ENCODE peak calls at places on chromosome 3, in eight cellular contexts. One of them, this sample, is unnamed.

GRCh38 chr3:50978991-50979667 is 304.4 kb downstream of the DOCK3 start:
- DNase-seq in Daoy: peak
- DNase-seq in stimulated activated CD8-positive, alpha-beta memory T cell treated with anti-CD3 and anti-CD28 coated beads, Interleukin-2, amount 100 ng/mL, for 1 hour: no peak
- DNase-seq in stimulated activated CD4-positive, alpha-beta T cell treated with anti-CD3 and anti-CD28 coated beads, Interleukin-15, amount 100 ng/mL, for 1 hour: no peak
- DNase-seq in NCI-H1105 treated with DMSO at 0.1 percent for 48 hours: no peak
- DNase-seq in colonic mucosa: no peak
- DNase-seq in amniotic epithelial cell: no peak
- DNase-seq in NCI-H524 treated with DMSO at 0.1 percent for 48 hours: no peak
- DNase-seq in this sample: no peak

GRCh38 chr3:109265300-109265699 is 51.0 kb downstream of the DPPA2 start:
- DNase-seq in stimulated activated CD4-positive, alpha-beta T cell treated with anti-CD3 and anti-CD28 coated beads, Interleukin-15, amount 100 ng/mL, for 1 hour: no peak
- DNase-seq in amniotic epithelial cell: peak
- DNase-seq in NCI-H1105 treated with DMSO at 0.1 percent for 48 hours: no peak
- DNase-seq in Daoy: no peak
- DNase-seq in colonic mucosa: no peak
- DNase-seq in stimulated activated CD8-positive, alpha-beta memory T cell treated with anti-CD3 and anti-CD28 coated beads, Interleukin-2, amount 100 ng/mL, for 1 hour: no peak
- DNase-seq in NCI-H524 treated with DMSO at 0.1 percent for 48 hours: no peak
- DNase-seq in this sample: no peak

GRCh38 chr3:179943097-179943880 is 93.4 kb downstream of the PEX5L start:
- DNase-seq in stimulated activated CD4-positive, alpha-beta T cell treated with anti-CD3 and anti-CD28 coated beads, Interleukin-15, amount 100 ng/mL, for 1 hour: no peak
- DNase-seq in NCI-H1105 treated with DMSO at 0.1 percent for 48 hours: no peak
- DNase-seq in NCI-H524 treated with DMSO at 0.1 percent for 48 hours: no peak
- DNase-seq in colonic mucosa: no peak
- DNase-seq in stimulated activated CD8-positive, alpha-beta memory T cell treated with anti-CD3 and anti-CD28 coated beads, Interleukin-2, amount 100 ng/mL, for 1 hour: no peak
- DNase-seq in amniotic epithelial cell: no peak
- DNase-seq in Daoy: no peak
- DNase-seq in this sample: no peak

GRCh38 chr3:115074502-115074901 is 72.6 kb downstream of the ZBTB20 start:
- DNase-seq in amniotic epithelial cell: peak
- DNase-seq in stimulated activated CD8-positive, alpha-beta memory T cell treated with anti-CD3 and anti-CD28 coated beads, Interleukin-2, amount 100 ng/mL, for 1 hour: no peak
- DNase-seq in NCI-H524 treated with DMSO at 0.1 percent for 48 hours: no peak
- DNase-seq in NCI-H1105 treated with DMSO at 0.1 percent for 48 hours: no peak
- DNase-seq in stimulated activated CD4-positive, alpha-beta T cell treated with anti-CD3 and anti-CD28 coated beads, Interleukin-15, amount 100 ng/mL, for 1 hour: no peak
- DNase-seq in Daoy: no peak
- DNase-seq in colonic mucosa: no peak
- DNase-seq in this sample: no peak

GRCh38 chr3:126136428-126137220 is 43.8 kb downstream of the ALDH1L1 start:
- DNase-seq in Daoy: no peak
- DNase-seq in NCI-H524 treated with DMSO at 0.1 percent for 48 hours: no peak
- DNase-seq in stimulated activated CD8-positive, alpha-beta memory T cell treated with anti-CD3 and anti-CD28 coated beads, Interleukin-2, amount 100 ng/mL, for 1 hour: no peak
- DNase-seq in NCI-H1105 treated with DMSO at 0.1 percent for 48 hours: no peak
- DNase-seq in amniotic epithelial cell: no peak
- DNase-seq in stimulated activated CD4-positive, alpha-beta T cell treated with anti-CD3 and anti-CD28 coated beads, Interleukin-15, amount 100 ng/mL, for 1 hour: no peak
- DNase-seq in colonic mucosa: peak
- DNase-seq in this sample: no peak

GRCh38 chr3:31908391-31909097 is 72.5 kb downstream of the OSBPL10 start:
- DNase-seq in NCI-H1105 treated with DMSO at 0.1 percent for 48 hours: peak
- DNase-seq in stimulated activated CD4-positive, alpha-beta T cell treated with anti-CD3 and anti-CD28 coated beads, Interleukin-15, amount 100 ng/mL, for 1 hour: no peak
- DNase-seq in amniotic epithelial cell: no peak
- DNase-seq in Daoy: no peak
- DNase-seq in NCI-H524 treated with DMSO at 0.1 percent for 48 hours: no peak
- DNase-seq in stimulated activated CD8-positive, alpha-beta memory T cell treated with anti-CD3 and anti-CD28 coated beads, Interleukin-2, amount 100 ng/mL, for 1 hour: no peak
- DNase-seq in colonic mucosa: no peak
- DNase-seq in this sample: no peak

GRCh38 chr3:195774917-195775316 is 36.8 kb downstream of the MUC4 start:
- DNase-seq in NCI-H1105 treated with DMSO at 0.1 percent for 48 hours: peak
- DNase-seq in stimulated activated CD4-positive, alpha-beta T cell treated with anti-CD3 and anti-CD28 coated beads, Interleukin-15, amount 100 ng/mL, for 1 hour: no peak
- DNase-seq in colonic mucosa: peak
- DNase-seq in amniotic epithelial cell: no peak
- DNase-seq in Daoy: peak
- DNase-seq in NCI-H524 treated with DMSO at 0.1 percent for 48 hours: no peak
- DNase-seq in stimulated activated CD8-positive, alpha-beta memory T cell treated with anti-CD3 and anti-CD28 coated beads, Interleukin-2, amount 100 ng/mL, for 1 hour: no peak
- DNase-seq in this sample: no peak

GRCh38 chr3:14535616-14536015 is 4.5 kb downstream of the GRIP2 start:
- DNase-seq in stimulated activated CD8-positive, alpha-beta memory T cell treated with anti-CD3 and anti-CD28 coated beads, Interleukin-2, amount 100 ng/mL, for 1 hour: no peak
- DNase-seq in amniotic epithelial cell: no peak
- DNase-seq in colonic mucosa: no peak
- DNase-seq in stimulated activated CD4-positive, alpha-beta T cell treated with anti-CD3 and anti-CD28 coated beads, Interleukin-15, amount 100 ng/mL, for 1 hour: no peak
- DNase-seq in NCI-H1105 treated with DMSO at 0.1 percent for 48 hours: no peak
- DNase-seq in NCI-H524 treated with DMSO at 0.1 percent for 48 hours: no peak
- DNase-seq in Daoy: no peak
- DNase-seq in this sample: no peak

GRCh38 chr3:139319428-139320402 is 24.1 kb upstream of the MRPS22 start:
- DNase-seq in amniotic epithelial cell: no peak
- DNase-seq in NCI-H1105 treated with DMSO at 0.1 percent for 48 hours: peak
- DNase-seq in NCI-H524 treated with DMSO at 0.1 percent for 48 hours: no peak
- DNase-seq in stimulated activated CD4-positive, alpha-beta T cell treated with anti-CD3 and anti-CD28 coated beads, Interleukin-15, amount 100 ng/mL, for 1 hour: no peak
- DNase-seq in colonic mucosa: no peak
- DNase-seq in stimulated activated CD8-positive, alpha-beta memory T cell treated with anti-CD3 and anti-CD28 coated beads, Interleukin-2, amount 100 ng/mL, for 1 hour: no peak
- DNase-seq in Daoy: peak
- DNase-seq in this sample: no peak

GRCh38 chr3:182683335-182684257 is 109.7 kb upstream of the ATP11B start:
- DNase-seq in amniotic epithelial cell: peak
- DNase-seq in Daoy: peak
- DNase-seq in stimulated activated CD8-positive, alpha-beta memory T cell treated with anti-CD3 and anti-CD28 coated beads, Interleukin-2, amount 100 ng/mL, for 1 hour: peak
- DNase-seq in NCI-H524 treated with DMSO at 0.1 percent for 48 hours: peak
- DNase-seq in NCI-H1105 treated with DMSO at 0.1 percent for 48 hours: peak
- DNase-seq in colonic mucosa: peak
- DNase-seq in stimulated activated CD4-positive, alpha-beta T cell treated with anti-CD3 and anti-CD28 coated beads, Interleukin-15, amount 100 ng/mL, for 1 hour: no peak
- DNase-seq in this sample: peak

GRCh38 chr3:34178415-34178814 is 380.0 kb downstream of the PDCD6IP start:
- DNase-seq in amniotic epithelial cell: no peak
- DNase-seq in stimulated activated CD4-positive, alpha-beta T cell treated with anti-CD3 and anti-CD28 coated beads, Interleukin-15, amount 100 ng/mL, for 1 hour: no peak
- DNase-seq in NCI-H524 treated with DMSO at 0.1 percent for 48 hours: no peak
- DNase-seq in stimulated activated CD8-positive, alpha-beta memory T cell treated with anti-CD3 and anti-CD28 coated beads, Interleukin-2, amount 100 ng/mL, for 1 hour: no peak
- DNase-seq in Daoy: no peak
- DNase-seq in colonic mucosa: no peak
- DNase-seq in NCI-H1105 treated with DMSO at 0.1 percent for 48 hours: no peak
- DNase-seq in this sample: no peak

GRCh38 chr3:144496116-144496835 is 524.7 kb downstream of the DIPK2A start:
- DNase-seq in NCI-H1105 treated with DMSO at 0.1 percent for 48 hours: no peak
- DNase-seq in stimulated activated CD8-positive, alpha-beta memory T cell treated with anti-CD3 and anti-CD28 coated beads, Interleukin-2, amount 100 ng/mL, for 1 hour: no peak
- DNase-seq in NCI-H524 treated with DMSO at 0.1 percent for 48 hours: no peak
- DNase-seq in colonic mucosa: no peak
- DNase-seq in stimulated activated CD4-positive, alpha-beta T cell treated with anti-CD3 and anti-CD28 coated beads, Interleukin-15, amount 100 ng/mL, for 1 hour: no peak
- DNase-seq in Daoy: no peak
- DNase-seq in amniotic epithelial cell: no peak
- DNase-seq in this sample: no peak

GRCh38 chr3:177337548-177338331 is 140.5 kb upstream of the TBL1XR1 start:
- DNase-seq in NCI-H524 treated with DMSO at 0.1 percent for 48 hours: no peak
- DNase-seq in amniotic epithelial cell: peak
- DNase-seq in colonic mucosa: no peak
- DNase-seq in stimulated activated CD8-positive, alpha-beta memory T cell treated with anti-CD3 and anti-CD28 coated beads, Interleukin-2, amount 100 ng/mL, for 1 hour: peak
- DNase-seq in stimulated activated CD4-positive, alpha-beta T cell treated with anti-CD3 and anti-CD28 coated beads, Interleukin-15, amount 100 ng/mL, for 1 hour: no peak
- DNase-seq in Daoy: peak
- DNase-seq in NCI-H1105 treated with DMSO at 0.1 percent for 48 hours: no peak
- DNase-seq in this sample: peak

GRCh38 chr3:57078366-57079220 is 18.1 kb downstream of the SPATA12 start:
- DNase-seq in Daoy: peak
- DNase-seq in amniotic epithelial cell: peak
- DNase-seq in NCI-H1105 treated with DMSO at 0.1 percent for 48 hours: no peak
- DNase-seq in stimulated activated CD8-positive, alpha-beta memory T cell treated with anti-CD3 and anti-CD28 coated beads, Interleukin-2, amount 100 ng/mL, for 1 hour: no peak
- DNase-seq in stimulated activated CD4-positive, alpha-beta T cell treated with anti-CD3 and anti-CD28 coated beads, Interleukin-15, amount 100 ng/mL, for 1 hour: no peak
- DNase-seq in NCI-H524 treated with DMSO at 0.1 percent for 48 hours: no peak
- DNase-seq in colonic mucosa: peak
- DNase-seq in this sample: no peak

GRCh38 chr3:112302881-112303761 is 9.1 kb upstream of the SLC9C1 start:
- DNase-seq in Daoy: no peak
- DNase-seq in NCI-H1105 treated with DMSO at 0.1 percent for 48 hours: no peak
- DNase-seq in NCI-H524 treated with DMSO at 0.1 percent for 48 hours: no peak
- DNase-seq in colonic mucosa: no peak
- DNase-seq in amniotic epithelial cell: no peak
- DNase-seq in stimulated activated CD4-positive, alpha-beta T cell treated with anti-CD3 and anti-CD28 coated beads, Interleukin-15, amount 100 ng/mL, for 1 hour: no peak
- DNase-seq in stimulated activated CD8-positive, alpha-beta memory T cell treated with anti-CD3 and anti-CD28 coated beads, Interleukin-2, amount 100 ng/mL, for 1 hour: no peak
- DNase-seq in this sample: no peak

GRCh38 chr3:145448436-145448835 is 712.5 kb downstream of the PLOD2 start:
- DNase-seq in stimulated activated CD8-positive, alpha-beta memory T cell treated with anti-CD3 and anti-CD28 coated beads, Interleukin-2, amount 100 ng/mL, for 1 hour: no peak
- DNase-seq in stimulated activated CD4-positive, alpha-beta T cell treated with anti-CD3 and anti-CD28 coated beads, Interleukin-15, amount 100 ng/mL, for 1 hour: no peak
- DNase-seq in amniotic epithelial cell: no peak
- DNase-seq in NCI-H1105 treated with DMSO at 0.1 percent for 48 hours: no peak
- DNase-seq in colonic mucosa: no peak
- DNase-seq in NCI-H524 treated with DMSO at 0.1 percent for 48 hours: no peak
- DNase-seq in Daoy: no peak
- DNase-seq in this sample: no peak

GRCh38 chr3:45434996-45435395 is 46.6 kb downstream of the LARS2 start:
- DNase-seq in stimulated activated CD4-positive, alpha-beta T cell treated with anti-CD3 and anti-CD28 coated beads, Interleukin-15, amount 100 ng/mL, for 1 hour: no peak
- DNase-seq in NCI-H524 treated with DMSO at 0.1 percent for 48 hours: no peak
- DNase-seq in NCI-H1105 treated with DMSO at 0.1 percent for 48 hours: no peak
- DNase-seq in amniotic epithelial cell: no peak
- DNase-seq in Daoy: no peak
- DNase-seq in colonic mucosa: no peak
- DNase-seq in stimulated activated CD8-positive, alpha-beta memory T cell treated with anti-CD3 and anti-CD28 coated beads, Interleukin-2, amount 100 ng/mL, for 1 hour: no peak
- DNase-seq in this sample: no peak

GRCh38 chr3:186046838-186047237 is 62.1 kb downstream of the ETV5 start:
- DNase-seq in NCI-H1105 treated with DMSO at 0.1 percent for 48 hours: no peak
- DNase-seq in stimulated activated CD8-positive, alpha-beta memory T cell treated with anti-CD3 and anti-CD28 coated beads, Interleukin-2, amount 100 ng/mL, for 1 hour: no peak
- DNase-seq in Daoy: no peak
- DNase-seq in colonic mucosa: no peak
- DNase-seq in NCI-H524 treated with DMSO at 0.1 percent for 48 hours: no peak
- DNase-seq in stimulated activated CD4-positive, alpha-beta T cell treated with anti-CD3 and anti-CD28 coated beads, Interleukin-15, amount 100 ng/mL, for 1 hour: no peak
- DNase-seq in amniotic epithelial cell: no peak
- DNase-seq in this sample: no peak

GRCh38 chr3:187798126-187798525 is 52.9 kb upstream of the BCL6 start:
- DNase-seq in Daoy: no peak
- DNase-seq in stimulated activated CD4-positive, alpha-beta T cell treated with anti-CD3 and anti-CD28 coated beads, Interleukin-15, amount 100 ng/mL, for 1 hour: no peak
- DNase-seq in stimulated activated CD8-positive, alpha-beta memory T cell treated with anti-CD3 and anti-CD28 coated beads, Interleukin-2, amount 100 ng/mL, for 1 hour: no peak
- DNase-seq in amniotic epithelial cell: no peak
- DNase-seq in colonic mucosa: no peak
- DNase-seq in NCI-H524 treated with DMSO at 0.1 percent for 48 hours: peak
- DNase-seq in NCI-H1105 treated with DMSO at 0.1 percent for 48 hours: no peak
- DNase-seq in this sample: no peak

GRCh38 chr3:28836199-28836598 is 444.7 kb upstream of the RBMS3 start:
- DNase-seq in NCI-H524 treated with DMSO at 0.1 percent for 48 hours: no peak
- DNase-seq in stimulated activated CD8-positive, alpha-beta memory T cell treated with anti-CD3 and anti-CD28 coated beads, Interleukin-2, amount 100 ng/mL, for 1 hour: no peak
- DNase-seq in colonic mucosa: no peak
- DNase-seq in stimulated activated CD4-positive, alpha-beta T cell treated with anti-CD3 and anti-CD28 coated beads, Interleukin-15, amount 100 ng/mL, for 1 hour: no peak
- DNase-seq in Daoy: peak
- DNase-seq in NCI-H1105 treated with DMSO at 0.1 percent for 48 hours: no peak
- DNase-seq in amniotic epithelial cell: no peak
- DNase-seq in this sample: peak

GRCh38 chr3:72347819-72348319 is 500.4 kb downstream of the SHQ1 start:
- DNase-seq in stimulated activated CD4-positive, alpha-beta T cell treated with anti-CD3 and anti-CD28 coated beads, Interleukin-15, amount 100 ng/mL, for 1 hour: no peak
- DNase-seq in NCI-H524 treated with DMSO at 0.1 percent for 48 hours: no peak
- DNase-seq in colonic mucosa: peak
- DNase-seq in stimulated activated CD8-positive, alpha-beta memory T cell treated with anti-CD3 and anti-CD28 coated beads, Interleukin-2, amount 100 ng/mL, for 1 hour: no peak
- DNase-seq in NCI-H1105 treated with DMSO at 0.1 percent for 48 hours: no peak
- DNase-seq in amniotic epithelial cell: peak
- DNase-seq in Daoy: peak
- DNase-seq in this sample: no peak

GRCh38 chr3:23685484-23686258 is 120.1 kb upstream of the UBE2E1 start:
- DNase-seq in colonic mucosa: peak
- DNase-seq in stimulated activated CD8-positive, alpha-beta memory T cell treated with anti-CD3 and anti-CD28 coated beads, Interleukin-2, amount 100 ng/mL, for 1 hour: no peak
- DNase-seq in stimulated activated CD4-positive, alpha-beta T cell treated with anti-CD3 and anti-CD28 coated beads, Interleukin-15, amount 100 ng/mL, for 1 hour: no peak
- DNase-seq in NCI-H524 treated with DMSO at 0.1 percent for 48 hours: peak
- DNase-seq in Daoy: peak
- DNase-seq in amniotic epithelial cell: peak
- DNase-seq in NCI-H1105 treated with DMSO at 0.1 percent for 48 hours: no peak
- DNase-seq in this sample: no peak

GRCh38 chr3:27721717-27722564 is at the start of gene EOMES:
- DNase-seq in stimulated activated CD4-positive, alpha-beta T cell treated with anti-CD3 and anti-CD28 coated beads, Interleukin-15, amount 100 ng/mL, for 1 hour: peak
- DNase-seq in amniotic epithelial cell: peak
- DNase-seq in Daoy: peak
- DNase-seq in NCI-H1105 treated with DMSO at 0.1 percent for 48 hours: peak
- DNase-seq in NCI-H524 treated with DMSO at 0.1 percent for 48 hours: peak
- DNase-seq in stimulated activated CD8-positive, alpha-beta memory T cell treated with anti-CD3 and anti-CD28 coated beads, Interleukin-2, amount 100 ng/mL, for 1 hour: peak
- DNase-seq in colonic mucosa: peak
- DNase-seq in this sample: peak

GRCh38 chr3:187183903-187184302 is 13.4 kb upstream of the RTP1 start:
- DNase-seq in stimulated activated CD8-positive, alpha-beta memory T cell treated with anti-CD3 and anti-CD28 coated beads, Interleukin-2, amount 100 ng/mL, for 1 hour: no peak
- DNase-seq in stimulated activated CD4-positive, alpha-beta T cell treated with anti-CD3 and anti-CD28 coated beads, Interleukin-15, amount 100 ng/mL, for 1 hour: no peak
- DNase-seq in colonic mucosa: no peak
- DNase-seq in NCI-H524 treated with DMSO at 0.1 percent for 48 hours: no peak
- DNase-seq in NCI-H1105 treated with DMSO at 0.1 percent for 48 hours: no peak
- DNase-seq in amniotic epithelial cell: peak
- DNase-seq in Daoy: no peak
- DNase-seq in this sample: no peak

GRCh38 chr3:169755488-169755887 is 9.4 kb downstream of the TERC start:
- DNase-seq in stimulated activated CD8-positive, alpha-beta memory T cell treated with anti-CD3 and anti-CD28 coated beads, Interleukin-2, amount 100 ng/mL, for 1 hour: no peak
- DNase-seq in Daoy: no peak
- DNase-seq in colonic mucosa: no peak
- DNase-seq in stimulated activated CD4-positive, alpha-beta T cell treated with anti-CD3 and anti-CD28 coated beads, Interleukin-15, amount 100 ng/mL, for 1 hour: no peak
- DNase-seq in NCI-H1105 treated with DMSO at 0.1 percent for 48 hours: no peak
- DNase-seq in NCI-H524 treated with DMSO at 0.1 percent for 48 hours: no peak
- DNase-seq in amniotic epithelial cell: no peak
- DNase-seq in this sample: no peak

GRCh38 chr3:14216257-14217048 is 37.8 kb downstream of the LSM3 start:
- DNase-seq in NCI-H1105 treated with DMSO at 0.1 percent for 48 hours: peak
- DNase-seq in stimulated activated CD4-positive, alpha-beta T cell treated with anti-CD3 and anti-CD28 coated beads, Interleukin-15, amount 100 ng/mL, for 1 hour: peak
- DNase-seq in amniotic epithelial cell: no peak
- DNase-seq in Daoy: no peak
- DNase-seq in stimulated activated CD8-positive, alpha-beta memory T cell treated with anti-CD3 and anti-CD28 coated beads, Interleukin-2, amount 100 ng/mL, for 1 hour: no peak
- DNase-seq in colonic mucosa: peak
- DNase-seq in NCI-H524 treated with DMSO at 0.1 percent for 48 hours: no peak
- DNase-seq in this sample: no peak

GRCh38 chr3:126718506-126719445 is 14.7 kb downstream of the CHCHD6 start:
- DNase-seq in Daoy: no peak
- DNase-seq in NCI-H1105 treated with DMSO at 0.1 percent for 48 hours: no peak
- DNase-seq in colonic mucosa: no peak
- DNase-seq in amniotic epithelial cell: no peak
- DNase-seq in NCI-H524 treated with DMSO at 0.1 percent for 48 hours: no peak
- DNase-seq in stimulated activated CD8-positive, alpha-beta memory T cell treated with anti-CD3 and anti-CD28 coated beads, Interleukin-2, amount 100 ng/mL, for 1 hour: no peak
- DNase-seq in stimulated activated CD4-positive, alpha-beta T cell treated with anti-CD3 and anti-CD28 coated beads, Interleukin-15, amount 100 ng/mL, for 1 hour: no peak
- DNase-seq in this sample: no peak

GRCh38 chr3:126355777-126356372 is 1.3 kb downstream of the KLF15 start:
- DNase-seq in stimulated activated CD4-positive, alpha-beta T cell treated with anti-CD3 and anti-CD28 coated beads, Interleukin-15, amount 100 ng/mL, for 1 hour: no peak
- DNase-seq in NCI-H1105 treated with DMSO at 0.1 percent for 48 hours: peak
- DNase-seq in stimulated activated CD8-positive, alpha-beta memory T cell treated with anti-CD3 and anti-CD28 coated beads, Interleukin-2, amount 100 ng/mL, for 1 hour: no peak
- DNase-seq in amniotic epithelial cell: peak
- DNase-seq in NCI-H524 treated with DMSO at 0.1 percent for 48 hours: no peak
- DNase-seq in colonic mucosa: peak
- DNase-seq in Daoy: peak
- DNase-seq in this sample: no peak

GRCh38 chr3:31361391-31362273 is 171.1 kb upstream of the STT3B start:
- DNase-seq in stimulated activated CD4-positive, alpha-beta T cell treated with anti-CD3 and anti-CD28 coated beads, Interleukin-15, amount 100 ng/mL, for 1 hour: no peak
- DNase-seq in Daoy: peak
- DNase-seq in stimulated activated CD8-positive, alpha-beta memory T cell treated with anti-CD3 and anti-CD28 coated beads, Interleukin-2, amount 100 ng/mL, for 1 hour: no peak
- DNase-seq in colonic mucosa: no peak
- DNase-seq in amniotic epithelial cell: peak
- DNase-seq in NCI-H1105 treated with DMSO at 0.1 percent for 48 hours: no peak
- DNase-seq in NCI-H524 treated with DMSO at 0.1 percent for 48 hours: no peak
- DNase-seq in this sample: no peak

GRCh38 chr3:179852117-179852886 is 184.4 kb downstream of the PEX5L start:
- DNase-seq in NCI-H1105 treated with DMSO at 0.1 percent for 48 hours: no peak
- DNase-seq in NCI-H524 treated with DMSO at 0.1 percent for 48 hours: no peak
- DNase-seq in amniotic epithelial cell: peak
- DNase-seq in stimulated activated CD4-positive, alpha-beta T cell treated with anti-CD3 and anti-CD28 coated beads, Interleukin-15, amount 100 ng/mL, for 1 hour: no peak
- DNase-seq in colonic mucosa: no peak
- DNase-seq in stimulated activated CD8-positive, alpha-beta memory T cell treated with anti-CD3 and anti-CD28 coated beads, Interleukin-2, amount 100 ng/mL, for 1 hour: no peak
- DNase-seq in Daoy: peak
- DNase-seq in this sample: no peak

GRCh38 chr3:70064194-70064787 is 64.8 kb downstream of the SAMMSON start:
- DNase-seq in NCI-H524 treated with DMSO at 0.1 percent for 48 hours: peak
- DNase-seq in Daoy: peak
- DNase-seq in amniotic epithelial cell: peak
- DNase-seq in stimulated activated CD4-positive, alpha-beta T cell treated with anti-CD3 and anti-CD28 coated beads, Interleukin-15, amount 100 ng/mL, for 1 hour: no peak
- DNase-seq in NCI-H1105 treated with DMSO at 0.1 percent for 48 hours: peak
- DNase-seq in colonic mucosa: peak
- DNase-seq in stimulated activated CD8-positive, alpha-beta memory T cell treated with anti-CD3 and anti-CD28 coated beads, Interleukin-2, amount 100 ng/mL, for 1 hour: no peak
- DNase-seq in this sample: no peak

GRCh38 chr3:66723231-66723630 is 222.4 kb upstream of the LRIG1 start:
- DNase-seq in Daoy: peak
- DNase-seq in stimulated activated CD4-positive, alpha-beta T cell treated with anti-CD3 and anti-CD28 coated beads, Interleukin-15, amount 100 ng/mL, for 1 hour: no peak
- DNase-seq in colonic mucosa: no peak
- DNase-seq in NCI-H524 treated with DMSO at 0.1 percent for 48 hours: no peak
- DNase-seq in amniotic epithelial cell: no peak
- DNase-seq in NCI-H1105 treated with DMSO at 0.1 percent for 48 hours: no peak
- DNase-seq in stimulated activated CD8-positive, alpha-beta memory T cell treated with anti-CD3 and anti-CD28 coated beads, Interleukin-2, amount 100 ng/mL, for 1 hour: no peak
- DNase-seq in this sample: no peak

GRCh38 chr3:55720614-55721013 is 233.5 kb upstream of the WNT5A start:
- DNase-seq in amniotic epithelial cell: peak
- DNase-seq in stimulated activated CD8-positive, alpha-beta memory T cell treated with anti-CD3 and anti-CD28 coated beads, Interleukin-2, amount 100 ng/mL, for 1 hour: no peak
- DNase-seq in Daoy: peak
- DNase-seq in colonic mucosa: no peak
- DNase-seq in stimulated activated CD4-positive, alpha-beta T cell treated with anti-CD3 and anti-CD28 coated beads, Interleukin-15, amount 100 ng/mL, for 1 hour: no peak
- DNase-seq in NCI-H524 treated with DMSO at 0.1 percent for 48 hours: no peak
- DNase-seq in NCI-H1105 treated with DMSO at 0.1 percent for 48 hours: no peak
- DNase-seq in this sample: no peak

GRCh38 chr3:46423588-46423987 is 16.5 kb downstream of the CCRL2 start:
- DNase-seq in NCI-H524 treated with DMSO at 0.1 percent for 48 hours: no peak
- DNase-seq in stimulated activated CD8-positive, alpha-beta memory T cell treated with anti-CD3 and anti-CD28 coated beads, Interleukin-2, amount 100 ng/mL, for 1 hour: no peak
- DNase-seq in NCI-H1105 treated with DMSO at 0.1 percent for 48 hours: no peak
- DNase-seq in Daoy: peak
- DNase-seq in colonic mucosa: no peak
- DNase-seq in amniotic epithelial cell: peak
- DNase-seq in stimulated activated CD4-positive, alpha-beta T cell treated with anti-CD3 and anti-CD28 coated beads, Interleukin-15, amount 100 ng/mL, for 1 hour: no peak
- DNase-seq in this sample: no peak

This sample was measured in NK-92 treated with Interleukin-12 subunit alpha and Interleukin-12 subunit beta, amount 100 ng/mL, for 24 hours.